ENCODE peak calls at places on chromosome 13, in four cellular contexts. W is EH; D is effector CD4-positive, alpha-beta T cell; Y is NCI-H2171 treated with DMSO at 0.1 percent for 48 hours. U is an unnamed sample.

GRCh38 chr13:58682616-58683015 is 1051.1 kb downstream of the PCDH17 start:
- DNase-seq in W (no peak), D (no peak), Y (no peak), U (no peak)

GRCh38 chr13:103044054-103044453 is 22.2 kb downstream of the SLC10A2 start:
- DNase-seq in W (no peak), D (no peak), Y (no peak), U (no peak)

GRCh38 chr13:32829676-32830091 is 186.5 kb upstream of the KL start:
- DNase-seq in W (peak), D (no peak), Y (no peak), U (no peak)

GRCh38 chr13:39411501-39411900 is 191.5 kb downstream of the LHFPL6 start:
- DNase-seq in W (peak), D (no peak), Y (no peak), U (no peak)

GRCh38 chr13:78881054-78881453 is 222.1 kb upstream of the OBI1 start:
- DNase-seq in W (no peak), D (no peak), Y (peak), U (no peak)

GRCh38 chr13:80551650-80552497 is 210.9 kb upstream of the SPRY2 start:
- DNase-seq in W (no peak), D (no peak), Y (no peak), U (no peak)

GRCh38 chr13:33381906-33382305 is 96.4 kb upstream of the STARD13 start:
- DNase-seq in W (no peak), D (no peak), Y (no peak), U (no peak)

GRCh38 chr13:44132710-44133109 is 240.9 kb upstream of the SERP2 start:
- DNase-seq in W (peak), D (no peak), Y (no peak), U (peak)

GRCh38 chr13:90690458-90691063 is 656.9 kb upstream of the MIR17HG start:
- DNase-seq in W (no peak), D (no peak), Y (no peak), U (no peak)

GRCh38 chr13:23865898-23866297 is 23.3 kb downstream of the MIPEP start:
- DNase-seq in W (no peak), D (no peak), Y (no peak), U (no peak)

GRCh38 chr13:76939215-76939614 is 9.1 kb upstream of the ACOD1 start:
- DNase-seq in W (peak), D (no peak), Y (no peak), U (no peak)

GRCh38 chr13:90717451-90717936 is 630.0 kb upstream of the MIR17HG start:
- DNase-seq in W (peak), D (no peak), Y (no peak), U (no peak)

GRCh38 chr13:27293873-27294515 is 23.4 kb downstream of the RASL11A start:
- DNase-seq in W (no peak), D (no peak), Y (no peak), U (no peak)

GRCh38 chr13:79799049-79799448 is 318.1 kb downstream of the NDFIP2 start:
- DNase-seq in W (no peak), D (no peak), Y (peak), U (no peak)

GRCh38 chr13:40452741-40453665 is 213.4 kb downstream of the FOXO1 start:
- DNase-seq in W (peak), D (no peak), Y (no peak), U (no peak)

GRCh38 chr13:110511509-110512181 is 49.9 kb downstream of the RAB20 start:
- DNase-seq in W (no peak), D (no peak), Y (no peak), U (no peak)

GRCh38 chr13:42924290-42924803 is 67.7 kb downstream of the EPSTI1 start:
- DNase-seq in W (no peak), D (no peak), Y (peak), U (no peak)

GRCh38 chr13:98188544-98189166 is 11.6 kb upstream of the RNF113B start:
- DNase-seq in W (no peak), D (no peak), Y (no peak), U (no peak)

GRCh38 chr13:19618925-19619324 is 14.5 kb upstream of the MPHOSPH8 start:
- DNase-seq in W (peak), D (no peak), Y (no peak), U (no peak)

GRCh38 chr13:26679411-26679810 is 81.2 kb downstream of the GPR12 start:
- DNase-seq in W (peak), D (no peak), Y (no peak), U (no peak)

GRCh38 chr13:110726726-110727125 is 13.2 kb downstream of the ING1 start:
- DNase-seq in W (no peak), D (peak), Y (no peak), U (no peak)

GRCh38 chr13:43232866-43233265 is 209.5 kb downstream of the DNAJC15 start:
- DNase-seq in W (peak), D (no peak), Y (no peak), U (no peak)

GRCh38 chr13:28273919-28274318 is 135.6 kb downstream of the PAN3 start:
- DNase-seq in W (peak), D (no peak), Y (no peak), U (no peak)